ENCODE peak calls at places on chromosomes 5 and 9, in four cellular contexts. One of them, this sample, is unnamed. For H3K36me3, the result is how much of the 10 kb centered on the place peaks cover.

GRCh38 chr9:34651876-34652602 is at the start of gene IL11RA:
- DNase-seq in psoas muscle: peak
- DNase-seq in RWPE2: peak
- DNase-seq in heart left ventricle: peak
- DNase-seq in this sample: peak

GRCh38 chr9:124297553-124297905 is 39.8 kb downstream of the NEK6 start:
- DNase-seq in heart left ventricle: peak
- DNase-seq in RWPE2: peak
- DNase-seq in psoas muscle: peak
- DNase-seq in this sample: peak

GRCh38 chr5:142561486-142562097 is 124.3 kb downstream of the FGF1 start:
- DNase-seq in heart left ventricle: no peak
- DNase-seq in RWPE2: no peak
- DNase-seq in psoas muscle: no peak
- DNase-seq in this sample: no peak

GRCh38 chr5:10552183-10553143 is 11.4 kb upstream of the ANKRD33B start:
- DNase-seq in psoas muscle: no peak
- DNase-seq in heart left ventricle: no peak
- DNase-seq in RWPE2: no peak
- DNase-seq in this sample: no peak

GRCh38 chr9:95107001-95107749 is 210.3 kb downstream of the FANCC start:
- DNase-seq in heart left ventricle: peak
- DNase-seq in psoas muscle: no peak
- DNase-seq in RWPE2: no peak
- DNase-seq in this sample: no peak

GRCh38 chr5:146425023-146425422 is 22.1 kb upstream of the TCERG1 start:
- DNase-seq in psoas muscle: no peak
- DNase-seq in RWPE2: no peak
- DNase-seq in heart left ventricle: no peak
- DNase-seq in this sample: no peak

GRCh38 chr5:158485604-158486081 is 614.1 kb downstream of the EBF1 start:
- DNase-seq in RWPE2: no peak
- DNase-seq in psoas muscle: no peak
- DNase-seq in heart left ventricle: peak
- DNase-seq in this sample: no peak

GRCh38 chr5:34685485-34686197 is 29.5 kb downstream of the RAI14 start:
- DNase-seq in RWPE2: no peak
- DNase-seq in psoas muscle: no peak
- DNase-seq in heart left ventricle: no peak
- DNase-seq in this sample: no peak

GRCh38 chr5:105836906-105837305 is 1833.8 kb downstream of the EFNA5 start:
- DNase-seq in RWPE2: no peak
- DNase-seq in heart left ventricle: no peak
- DNase-seq in psoas muscle: no peak
- DNase-seq in this sample: no peak

GRCh38 chr5:96714951-96715451 is 52.8 kb downstream of the CAST start:
- DNase-seq in RWPE2: no peak
- DNase-seq in psoas muscle: peak
- DNase-seq in heart left ventricle: peak
- DNase-seq in this sample: peak

GRCh38 chr5:156759156-156759555 is 90.9 kb upstream of the PPP1R2B start:
- DNase-seq in RWPE2: no peak
- DNase-seq in heart left ventricle: peak
- DNase-seq in psoas muscle: no peak
- DNase-seq in this sample: no peak

GRCh38 chr9:18036364-18036896 is 437.5 kb upstream of the ADAMTSL1 start:
- DNase-seq in psoas muscle: no peak
- DNase-seq in heart left ventricle: no peak
- DNase-seq in RWPE2: no peak
- DNase-seq in this sample: no peak

GRCh38 chr9:111366978-111367377 is 37.0 kb upstream of the OR2K2 start:
- DNase-seq in RWPE2: no peak
- DNase-seq in heart left ventricle: no peak
- DNase-seq in psoas muscle: no peak
- DNase-seq in this sample: no peak
- H3K36me3 ChIP-seq in RWPE2: half or more
- H3K36me3 ChIP-seq in heart left ventricle: under half
- H3K36me3 ChIP-seq in psoas muscle: half or more
- H3K36me3 ChIP-seq in this sample: under half

GRCh38 chr9:134035041-134036039 is 10.1 kb downstream of the BRD3OS start:
- DNase-seq in heart left ventricle: no peak
- DNase-seq in RWPE2: peak
- DNase-seq in psoas muscle: no peak
- DNase-seq in this sample: no peak
- H3K36me3 ChIP-seq in heart left ventricle: under half
- H3K36me3 ChIP-seq in RWPE2: half or more
- H3K36me3 ChIP-seq in psoas muscle: half or more
- H3K36me3 ChIP-seq in this sample: half or more

GRCh38 chr9:137182836-137183235 is 5.5 kb downstream of the ANAPC2 start:
- DNase-seq in heart left ventricle: no peak
- DNase-seq in RWPE2: no peak
- DNase-seq in psoas muscle: no peak
- DNase-seq in this sample: no peak

GRCh38 chr9:137186385-137186784 is 2.0 kb downstream of the ANAPC2 start:
- DNase-seq in psoas muscle: no peak
- DNase-seq in RWPE2: no peak
- DNase-seq in heart left ventricle: no peak
- DNase-seq in this sample: no peak

GRCh38 chr9:137185921-137186320 is 2.4 kb downstream of the ANAPC2 start:
- DNase-seq in psoas muscle: no peak
- DNase-seq in RWPE2: no peak
- DNase-seq in heart left ventricle: no peak
- DNase-seq in this sample: no peak

GRCh38 chr9:137183980-137184595 is 4.3 kb downstream of the ANAPC2 start:
- DNase-seq in RWPE2: no peak
- DNase-seq in psoas muscle: no peak
- DNase-seq in heart left ventricle: no peak
- DNase-seq in this sample: no peak

GRCh38 chr9:137184881-137185660 is 3.3 kb downstream of the ANAPC2 start:
- DNase-seq in heart left ventricle: no peak
- DNase-seq in psoas muscle: no peak
- DNase-seq in RWPE2: no peak
- DNase-seq in this sample: no peak
- H3K36me3 ChIP-seq in heart left ventricle: under half
- H3K36me3 ChIP-seq in psoas muscle: half or more
- H3K36me3 ChIP-seq in RWPE2: under half
- H3K36me3 ChIP-seq in this sample: half or more

DNA sequence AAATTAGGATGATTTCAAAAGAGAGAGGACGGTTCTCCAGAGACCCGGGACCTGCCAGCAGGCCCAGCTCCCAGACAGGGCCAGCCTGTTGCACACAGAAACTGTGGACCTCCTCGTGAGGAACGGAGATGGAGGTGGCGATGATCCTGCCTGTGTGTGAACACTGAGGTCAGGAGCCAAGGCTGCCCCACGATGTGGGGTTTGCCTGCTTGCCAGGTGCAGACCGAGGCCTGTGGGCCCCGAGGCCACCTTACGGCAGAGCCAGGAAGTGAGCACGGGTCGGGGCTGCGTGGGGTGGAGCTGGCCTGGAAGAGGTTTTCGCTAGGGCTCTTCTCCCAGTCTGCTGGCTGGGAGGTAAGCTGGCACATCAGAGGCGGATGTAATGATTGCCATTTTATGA is 4.3 kb downstream of the FAM163B start:
- DNase-seq in RWPE2: no peak
- DNase-seq in heart left ventricle: no peak
- DNase-seq in psoas muscle: no peak
- DNase-seq in this sample: no peak
- H3K36me3 ChIP-seq in RWPE2: under half
- H3K36me3 ChIP-seq in heart left ventricle: under half
- H3K36me3 ChIP-seq in psoas muscle: under half
- H3K36me3 ChIP-seq in this sample: under half

DNA sequence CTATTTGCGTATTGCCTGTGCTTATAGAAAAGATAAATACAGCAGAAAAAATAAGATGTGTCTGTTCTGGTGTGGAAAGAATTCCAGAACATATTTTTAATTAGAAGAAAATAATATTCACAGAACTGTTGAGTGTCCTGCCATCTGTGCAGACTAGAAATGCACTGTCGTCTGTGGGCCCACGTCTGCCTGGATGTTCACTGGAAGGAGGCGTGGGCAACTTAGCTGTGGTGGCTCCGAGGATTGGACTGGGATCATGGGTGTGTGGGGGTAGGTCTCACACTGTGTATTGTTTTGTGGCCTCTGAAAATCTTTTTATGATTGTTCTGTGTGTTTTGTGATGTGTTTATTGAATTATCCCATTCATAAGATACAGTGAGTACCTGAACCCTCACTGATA is 126.0 kb upstream of the CACNA1B start:
- DNase-seq in heart left ventricle: no peak
- DNase-seq in RWPE2: no peak
- DNase-seq in psoas muscle: no peak
- DNase-seq in this sample: no peak
- H3K36me3 ChIP-seq in heart left ventricle: under half
- H3K36me3 ChIP-seq in RWPE2: under half
- H3K36me3 ChIP-seq in psoas muscle: half or more
- H3K36me3 ChIP-seq in this sample: under half

This sample was measured in adrenal gland.